ENCODE peak calls at places on chromosomes 12 and 14, in eight cellular contexts. One of them, this sample, is unnamed.

GRCh38 chr14:51242545-51243490 is 2.8 kb downstream of the TMX1 start:
- DNase-seq in GM19239: no peak
- DNase-seq in EL: no peak
- DNase-seq in left kidney: peak; percentile 62
- DNase-seq in NCI-H1092 treated with DMSO at 0.1 percent for 48 hours: no peak
- DNase-seq in anterior cingulate cortex: no peak
- DNase-seq in iPS-NIHi11: no peak
- DNase-seq in dermis blood vessel endothelial cell: no peak
- DNase-seq in this sample: no peak

GRCh38 chr12:123591702-123592481 is 7.5 kb downstream of the TMED2 start:
- DNase-seq in GM19239: no peak
- DNase-seq in EL: peak; percentile 13
- DNase-seq in left kidney: no peak
- DNase-seq in NCI-H1092 treated with DMSO at 0.1 percent for 48 hours: no peak
- DNase-seq in anterior cingulate cortex: no peak
- DNase-seq in iPS-NIHi11: no peak
- DNase-seq in dermis blood vessel endothelial cell: peak; percentile 19
- DNase-seq in this sample: no peak

GRCh38 chr14:74980746-74981661 is 21.7 kb upstream of the EIF2B2 start:
- DNase-seq in GM19239: no peak
- DNase-seq in EL: peak; percentile 87
- DNase-seq in left kidney: peak; percentile 83
- DNase-seq in NCI-H1092 treated with DMSO at 0.1 percent for 48 hours: peak; percentile 65
- DNase-seq in anterior cingulate cortex: no peak
- DNase-seq in iPS-NIHi11: peak; percentile 61
- DNase-seq in dermis blood vessel endothelial cell: peak; percentile 69
- DNase-seq in this sample: no peak

GRCh38 chr12:122230798-122231197 is 4.9 kb upstream of the DIABLO start:
- DNase-seq in GM19239: no peak
- DNase-seq in EL: no peak
- DNase-seq in left kidney: no peak
- DNase-seq in NCI-H1092 treated with DMSO at 0.1 percent for 48 hours: no peak
- DNase-seq in anterior cingulate cortex: no peak
- DNase-seq in iPS-NIHi11: no peak
- DNase-seq in dermis blood vessel endothelial cell: no peak
- DNase-seq in this sample: no peak

GRCh38 chr14:74414793-74415437 is 11.1 kb downstream of the SYNDIG1L start:
- DNase-seq in GM19239: no peak
- DNase-seq in EL: no peak
- DNase-seq in left kidney: peak; percentile 62
- DNase-seq in NCI-H1092 treated with DMSO at 0.1 percent for 48 hours: no peak
- DNase-seq in anterior cingulate cortex: no peak
- DNase-seq in iPS-NIHi11: no peak
- DNase-seq in dermis blood vessel endothelial cell: no peak
- DNase-seq in this sample: no peak

GRCh38 chr12:62581288-62582064 is 114.8 kb downstream of the MON2 start:
- DNase-seq in GM19239: no peak
- DNase-seq in EL: peak; percentile 55
- DNase-seq in left kidney: peak; percentile 70
- DNase-seq in NCI-H1092 treated with DMSO at 0.1 percent for 48 hours: peak; percentile 40
- DNase-seq in anterior cingulate cortex: no peak
- DNase-seq in iPS-NIHi11: peak; percentile 49
- DNase-seq in dermis blood vessel endothelial cell: peak; percentile 80
- DNase-seq in this sample: no peak

GRCh38 chr12:14774074-14774943 is 29.0 kb downstream of the WBP11 start:
- DNase-seq in GM19239: peak; percentile 64
- DNase-seq in EL: peak; percentile 97
- DNase-seq in left kidney: peak; percentile 99
- DNase-seq in NCI-H1092 treated with DMSO at 0.1 percent for 48 hours: no peak
- DNase-seq in anterior cingulate cortex: peak; percentile 91
- DNase-seq in iPS-NIHi11: peak; percentile 90
- DNase-seq in dermis blood vessel endothelial cell: peak; percentile 97
- DNase-seq in this sample: peak; percentile 89

GRCh38 chr14:50039734-50040400 is 76.5 kb downstream of the VCPKMT start:
- DNase-seq in GM19239: no peak
- DNase-seq in EL: peak; percentile 52
- DNase-seq in left kidney: no peak
- DNase-seq in NCI-H1092 treated with DMSO at 0.1 percent for 48 hours: no peak
- DNase-seq in anterior cingulate cortex: no peak
- DNase-seq in iPS-NIHi11: no peak
- DNase-seq in dermis blood vessel endothelial cell: peak; percentile 21
- DNase-seq in this sample: no peak

GRCh38 chr14:68628605-68629310 is 164.1 kb downstream of the ZFP36L1 start:
- DNase-seq in GM19239: no peak
- DNase-seq in EL: no peak
- DNase-seq in left kidney: peak; percentile 73
- DNase-seq in NCI-H1092 treated with DMSO at 0.1 percent for 48 hours: no peak
- DNase-seq in anterior cingulate cortex: no peak
- DNase-seq in iPS-NIHi11: peak; percentile 48
- DNase-seq in dermis blood vessel endothelial cell: no peak
- DNase-seq in this sample: no peak

GRCh38 chr14:52391866-52392600 is 77.9 kb downstream of the PTGER2 start:
- DNase-seq in GM19239: no peak
- DNase-seq in EL: peak; percentile 59
- DNase-seq in left kidney: no peak
- DNase-seq in NCI-H1092 treated with DMSO at 0.1 percent for 48 hours: no peak
- DNase-seq in anterior cingulate cortex: no peak
- DNase-seq in iPS-NIHi11: no peak
- DNase-seq in dermis blood vessel endothelial cell: peak; percentile 4
- DNase-seq in this sample: no peak